ENCODE peak calls at places on chromosomes 2 and 18, in four cellular contexts. J is GM12878, H is H1, I is K562. N is an unnamed sample.
A peak's percentile ranks its signal among the peaks of the same experiment; 100 is the strongest.

GRCh38 chr18:73784853-73785252 is 362.8 kb downstream of the FBXO15 start:
- DNase-seq in J (no peak), H (no peak), I (no peak), N (no peak)

GRCh38 chr2:162731917-162732804 is 106.4 kb downstream of the KCNH7 start:
- DNase-seq in J (peak; percentile 57), I (no peak), H (no peak), N (no peak)

GRCh38 chr2:153287109-153287801 is 191.3 kb downstream of the RPRM start:
- DNase-seq in H (peak; percentile 88), I (peak; percentile 7), J (no peak), N (peak; percentile 47)

GRCh38 chr18:30094556-30094955 is 948.0 kb downstream of the DSC3 start:
- DNase-seq in H (no peak), I (no peak), J (no peak), N (no peak)

GRCh38 chr2:12642332-12642731 is 74.4 kb upstream of the TRIB2 start:
- DNase-seq in J (no peak), I (no peak), H (no peak), N (no peak)

GRCh38 chr2:112138143-112139032 is at the start of gene FBLN7:
- DNase-seq in H (no peak), J (no peak), I (no peak), N (no peak)

GRCh38 chr2:175687465-175687864 is 314.6 kb downstream of the LNPK start:
- DNase-seq in H (no peak), J (no peak), I (no peak), N (no peak)

GRCh38 chr2:86703704-86704370 is 16.3 kb upstream of the RMND5A start:
- DNase-seq in J (no peak), H (no peak), I (no peak), N (peak; percentile 83)

GRCh38 chr2:235433860-235434259 is 60.0 kb upstream of the AGAP1 start:
- DNase-seq in J (no peak), H (no peak), I (peak; percentile 41), N (no peak)

GRCh38 chr2:42046819-42047487 is 868 bp upstream of the PKDCC start:
- DNase-seq in H (peak; percentile 70), I (no peak), J (no peak), N (no peak)

GRCh38 chr18:69400976-69401474 is 337 bp downstream of the DOK6 start:
- DNase-seq in I (no peak), J (no peak), H (peak; percentile 62), N (no peak)

GRCh38 chr18:69402219-69402989 is 1.7 kb downstream of the DOK6 start:
- DNase-seq in H (peak; percentile 58), J (no peak), I (no peak), N (no peak)

GRCh38 chr18:69399253-69399652 is 1.4 kb upstream of the DOK6 start:
- DNase-seq in J (no peak), H (no peak), I (no peak), N (no peak)

GRCh38 chr18:69400253-69400975 is at the start of gene DOK6:
- DNase-seq in H (peak; percentile 66), I (no peak), J (no peak), N (no peak)

GRCh38 chr18:69401475-69402218 is 959 bp downstream of the DOK6 start:
- DNase-seq in H (peak; percentile 54), J (no peak), I (no peak), N (no peak)
- TF ChIP-seq YY1 in H (no peak), J (no peak), I (no peak), N (no peak)

GRCh38 chr2:29261003-29261402 is 145.8 kb downstream of the CLIP4 start:
- DNase-seq in I (no peak), J (no peak), H (no peak), N (no peak)

GRCh38 chr2:29255006-29255405 is 139.8 kb downstream of the CLIP4 start:
- DNase-seq in I (no peak), H (no peak), J (no peak), N (no peak)

GRCh38 chr2:29262681-29263260 is 147.6 kb downstream of the CLIP4 start:
- DNase-seq in H (no peak), I (no peak), J (no peak), N (no peak)

GRCh38 chr2:29260151-29260772 is 145.0 kb downstream of the CLIP4 start:
- DNase-seq in I (no peak), H (no peak), J (no peak), N (no peak)

DNA sequence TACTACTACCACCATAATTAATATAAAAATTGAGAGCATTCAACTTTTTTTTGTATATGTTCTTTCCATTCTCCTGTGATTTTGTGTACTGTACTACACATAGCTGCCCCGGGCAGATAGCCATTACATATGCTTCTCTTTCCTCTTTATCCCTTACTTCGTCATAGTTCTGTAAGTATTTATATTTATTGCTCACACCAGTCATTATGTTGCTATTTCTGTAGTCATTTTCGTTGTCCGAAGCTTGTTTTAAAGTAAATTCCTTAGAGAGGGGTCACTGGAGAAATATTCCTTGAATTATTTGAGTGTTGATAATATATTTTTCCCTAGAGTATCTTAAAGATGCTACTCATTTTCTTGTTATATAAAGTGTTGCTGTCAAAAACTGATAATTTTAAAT is 144.0 kb downstream of the CLIP4 start:
- DNase-seq in I (no peak), J (no peak), H (no peak), N (no peak)
- H3K4me2 ChIP-seq in I (no peak overlapping the region), J (no peak overlapping the region), H (no peak overlapping the region), N (no peak overlapping the region)

GRCh38 chr2:177998006-177998405 is 74.6 kb downstream of the PDE11A start:
- DNase-seq in J (no peak), I (no peak), H (no peak), N (no peak)
- TF ChIP-seq EGR1 in J (no peak), I (no peak), H (no peak), N (no peak)

GRCh38 chr2:101559576-101559975 is 84.7 kb upstream of the RFX8 start:
- DNase-seq in H (no peak), J (no peak), I (no peak), N (no peak)
- TF ChIP-seq YY1 in H (no peak), J (no peak), I (no peak), N (no peak)